ENCODE peak calls at places on chromosomes 2 and 18, in four cellular contexts. V is GM23338, Q is foreskin fibroblast, B is astrocyte. G is an unnamed sample.

GRCh38 chr2:187991389-187991788 is 300.3 kb upstream of the GULP1 start:
- DNase-seq in Q (no peak), V (no peak), B (no peak), G (peak)

GRCh38 chr2:36915627-36916026 is 50.7 kb downstream of the STRN start:
- DNase-seq in V (no peak), B (no peak), Q (no peak), G (no peak)

GRCh38 chr18:31197676-31198075 is 35.0 kb upstream of the DSC1 start:
- DNase-seq in Q (no peak), B (peak), V (no peak), G (no peak)

GRCh38 chr18:3466051-3466450 is 16.1 kb downstream of the TGIF1 start:
- DNase-seq in Q (peak), V (no peak), B (peak), G (peak)

GRCh38 chr18:29459986-29460385 is 1283.1 kb upstream of the CDH2 start:
- DNase-seq in Q (no peak), B (no peak), V (no peak), G (no peak)

GRCh38 chr2:219514196-219514761 is at the start of gene ASIC4:
- DNase-seq in Q (no peak), B (no peak), V (peak), G (peak)

GRCh38 chr18:49026501-49027378 is 76.0 kb upstream of the SMAD7 start:
- DNase-seq in V (no peak), B (no peak), Q (no peak), G (no peak)

GRCh38 chr18:26091047-26091630 is 726 bp upstream of the SS18 start:
- DNase-seq in V (peak), Q (no peak), B (no peak), G (no peak)

GRCh38 chr2:95278637-95279225 is 4.5 kb downstream of the PROM2 start:
- DNase-seq in Q (no peak), V (no peak), B (no peak), G (no peak)

GRCh38 chr2:216992056-216992455 is 132.2 kb upstream of the TNP1 start:
- DNase-seq in V (no peak), B (no peak), Q (no peak), G (no peak)

GRCh38 chr2:176002684-176003225 is 688 bp upstream of the LNPK start:
- DNase-seq in V (peak), B (peak), Q (peak), G (peak)

GRCh38 chr2:88091943-88092342 is 24.3 kb downstream of the SMYD1 start:
- DNase-seq in V (no peak), B (no peak), Q (no peak), G (no peak)

GRCh38 chr18:77650799-77651385 is 401.2 kb downstream of the GALR1 start:
- DNase-seq in B (no peak), V (peak), Q (no peak), G (peak)

GRCh38 chr2:159933727-159934049 is 128.7 kb downstream of the PLA2R1 start:
- DNase-seq in V (no peak), Q (no peak), B (no peak), G (no peak)

GRCh38 chr2:37637122-37637875 is 34.1 kb downstream of the CDC42EP3 start:
- DNase-seq in B (no peak), Q (no peak), V (no peak), G (peak)

GRCh38 chr2:195368530-195369216 is 288.4 kb upstream of the SLC39A10 start:
- DNase-seq in V (no peak), B (no peak), Q (no peak), G (peak)

GRCh38 chr18:11147962-11148654 is 1.3 kb downstream of the PIEZO2 start:
- DNase-seq in Q (no peak), B (no peak), V (peak), G (peak)

GRCh38 chr2:219160186-219161017 is at the start of gene NHEJ1:
- DNase-seq in V (peak), Q (peak), B (peak), G (peak)

GRCh38 chr2:88139203-88139702 is 11.4 kb upstream of the FABP1 start:
- DNase-seq in Q (no peak), V (no peak), B (no peak), G (no peak)

DNA sequence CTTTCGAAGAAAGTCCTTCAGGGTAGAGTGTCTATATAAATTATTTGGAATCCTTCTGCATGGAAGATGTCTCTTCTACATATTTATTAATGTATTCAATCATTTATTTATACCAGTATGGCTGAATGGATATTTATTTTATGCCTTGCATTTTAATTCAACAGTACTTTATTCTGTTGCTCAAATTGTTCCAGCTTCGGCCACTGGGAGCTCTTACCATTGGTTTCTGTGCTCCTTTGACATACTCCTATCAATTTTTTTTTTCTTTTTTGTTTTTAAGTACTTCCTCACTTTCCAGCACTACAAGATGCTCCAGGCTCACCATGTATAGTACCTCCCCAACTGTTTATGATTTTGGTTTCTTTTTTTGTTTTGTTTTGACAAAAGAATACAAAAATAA is 39.4 kb upstream of the WIPF1 start:
- DNase-seq in Q (no peak), B (no peak), V (peak), G (no peak)
- TF ChIP-seq CTCF in Q (no peak), B (no peak), V (peak), G (peak)

DNA sequence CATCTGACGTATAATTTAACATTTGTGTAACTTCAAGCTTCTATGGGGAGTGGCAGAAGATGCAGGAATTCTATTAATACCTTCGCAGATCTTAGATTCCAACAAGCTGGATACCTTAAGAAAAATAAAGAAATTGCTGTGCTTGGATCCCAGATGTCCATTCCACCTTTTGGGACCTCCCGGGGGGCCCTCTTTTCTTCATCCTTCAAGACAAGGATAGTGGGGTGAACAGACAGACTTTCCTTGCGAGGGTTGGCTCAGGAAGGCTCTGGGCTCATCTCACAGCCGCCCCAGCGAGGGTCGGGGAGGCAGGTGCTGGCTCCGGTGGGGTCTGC is 509 bp upstream of the RNF144A start:
- DNase-seq in B (no peak), V (peak), Q (no peak), G (no peak)
- H3K4me3 ChIP-seq in B (peak), V (peak), Q (no peak), G (no peak)

GRCh38 chr2:190328748-190329147 is 9.1 kb upstream of the HIBCH start:
- DNase-seq in V (peak), Q (no peak), B (no peak), G (no peak)
- TF ChIP-seq CTCF in V (peak), Q (no peak), B (no peak), G (peak)

DNA sequence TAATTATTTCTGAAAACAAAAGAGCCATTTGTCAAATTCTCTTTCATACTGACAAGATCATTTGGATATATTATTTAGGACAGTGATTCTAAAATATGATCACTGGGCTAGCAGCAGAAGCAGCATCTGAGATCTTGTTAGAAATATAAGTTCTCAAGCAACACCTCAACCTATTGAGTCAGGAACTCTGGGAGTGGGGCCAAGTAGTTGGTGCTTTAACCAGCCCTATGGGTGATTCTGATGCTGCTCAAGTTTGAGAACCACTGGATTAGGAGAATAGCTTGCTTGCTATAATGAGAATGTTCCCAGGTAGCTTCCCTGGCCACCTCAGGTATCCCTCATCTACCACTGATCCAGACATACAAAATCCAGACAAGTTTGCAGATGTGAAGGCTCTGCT is 466.9 kb upstream of the CELF4 start:
- DNase-seq in B (no peak), Q (no peak), V (no peak), G (no peak)
- H3K4me3 ChIP-seq in B (no peak), Q (no peak), V (no peak), G (no peak)

GRCh38 chr2:222982010-222982908 is 69.7 kb upstream of the KCNE4 start:
- DNase-seq in B (peak), V (peak), Q (peak), G (peak)
- TF ChIP-seq CTCF in B (peak), V (peak), Q (peak), G (peak)

DNA sequence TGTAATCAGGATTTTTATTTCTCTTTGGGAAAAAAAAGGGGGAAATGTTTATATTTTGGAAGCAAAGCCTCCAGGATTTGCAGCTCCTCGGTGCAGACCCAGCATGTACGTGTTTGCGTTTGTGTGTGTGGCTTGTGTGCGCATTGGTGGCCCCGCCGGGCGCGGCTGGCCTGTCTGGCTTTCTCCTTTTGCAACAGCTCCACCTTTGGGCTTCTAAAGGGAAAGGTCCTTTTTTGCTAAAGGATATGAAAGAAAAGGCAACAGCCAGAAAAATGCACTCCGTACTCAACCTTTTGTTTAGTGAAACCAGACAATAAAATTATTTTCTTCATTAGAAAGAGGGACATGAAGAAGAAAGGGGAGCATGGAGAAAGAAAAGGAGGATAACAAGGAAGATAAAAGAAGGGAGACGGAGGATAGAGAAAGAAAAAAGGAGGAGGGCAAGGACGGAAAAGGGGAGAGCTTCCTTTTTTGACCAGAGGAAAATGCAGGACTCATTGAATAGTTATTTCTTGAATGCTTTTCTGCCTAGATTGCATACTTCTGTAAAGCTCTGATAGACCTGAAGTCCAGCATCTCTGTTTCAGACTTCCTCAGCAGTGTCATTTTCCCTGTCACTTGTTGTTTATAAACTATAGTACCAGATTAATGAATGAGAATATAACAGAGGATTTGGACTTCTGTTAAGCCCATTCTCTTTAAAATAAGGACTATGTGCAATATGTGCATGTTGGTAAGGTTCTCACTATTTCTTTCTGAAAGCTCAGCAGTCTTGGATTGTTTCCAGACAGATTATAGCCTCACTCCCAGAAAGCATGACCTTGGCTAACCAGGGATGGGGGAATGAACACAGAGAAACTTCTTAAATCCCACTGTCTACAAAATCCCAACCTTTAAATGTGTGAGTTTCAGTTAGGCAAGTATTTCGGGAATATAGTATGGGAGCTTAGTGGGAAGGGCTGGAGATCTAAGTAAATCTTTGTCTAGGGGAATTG is 563.1 kb upstream of the PIK3C3 start:
- DNase-seq in B (peak), Q (peak), V (peak), G (peak)
- H3K4me3 ChIP-seq in B (peak), Q (peak), V (no peak), G (peak)

GRCh38 chr18:42025491-42025890 is 70.5 kb downstream of the PIK3C3 start:
- DNase-seq in B (no peak), V (no peak), Q (no peak), G (no peak)

GRCh38 chr18:42029100-42029499 is 74.1 kb downstream of the PIK3C3 start:
- DNase-seq in V (no peak), Q (no peak), B (no peak), G (peak)

GRCh38 chr18:42025974-42026625 is 71.1 kb downstream of the PIK3C3 start:
- DNase-seq in Q (no peak), V (no peak), B (no peak), G (no peak)

GRCh38 chr18:42030586-42031182 is 75.7 kb downstream of the PIK3C3 start:
- DNase-seq in B (peak), Q (no peak), V (peak), G (peak)

GRCh38 chr18:42028232-42028832 is 73.3 kb downstream of the PIK3C3 start:
- DNase-seq in B (peak), Q (peak), V (peak), G (peak)
- TF ChIP-seq CTCF in B (peak), Q (peak), V (peak), G (peak)

GRCh38 chr2:44940612-44941464 is 664 bp upstream of the SIX3 start:
- DNase-seq in B (no peak), V (no peak), Q (no peak), G (no peak)

GRCh38 chr2:44940053-44940494 is 1.4 kb upstream of the SIX3 start:
- DNase-seq in Q (no peak), B (no peak), V (no peak), G (no peak)

GRCh38 chr2:44937688-44938240 is 3.7 kb upstream of the SIX3 start:
- DNase-seq in Q (no peak), V (peak), B (no peak), G (no peak)

GRCh38 chr2:44938287-44939073 is 3.0 kb upstream of the SIX3 start:
- DNase-seq in V (peak), Q (no peak), B (no peak), G (no peak)

DNA sequence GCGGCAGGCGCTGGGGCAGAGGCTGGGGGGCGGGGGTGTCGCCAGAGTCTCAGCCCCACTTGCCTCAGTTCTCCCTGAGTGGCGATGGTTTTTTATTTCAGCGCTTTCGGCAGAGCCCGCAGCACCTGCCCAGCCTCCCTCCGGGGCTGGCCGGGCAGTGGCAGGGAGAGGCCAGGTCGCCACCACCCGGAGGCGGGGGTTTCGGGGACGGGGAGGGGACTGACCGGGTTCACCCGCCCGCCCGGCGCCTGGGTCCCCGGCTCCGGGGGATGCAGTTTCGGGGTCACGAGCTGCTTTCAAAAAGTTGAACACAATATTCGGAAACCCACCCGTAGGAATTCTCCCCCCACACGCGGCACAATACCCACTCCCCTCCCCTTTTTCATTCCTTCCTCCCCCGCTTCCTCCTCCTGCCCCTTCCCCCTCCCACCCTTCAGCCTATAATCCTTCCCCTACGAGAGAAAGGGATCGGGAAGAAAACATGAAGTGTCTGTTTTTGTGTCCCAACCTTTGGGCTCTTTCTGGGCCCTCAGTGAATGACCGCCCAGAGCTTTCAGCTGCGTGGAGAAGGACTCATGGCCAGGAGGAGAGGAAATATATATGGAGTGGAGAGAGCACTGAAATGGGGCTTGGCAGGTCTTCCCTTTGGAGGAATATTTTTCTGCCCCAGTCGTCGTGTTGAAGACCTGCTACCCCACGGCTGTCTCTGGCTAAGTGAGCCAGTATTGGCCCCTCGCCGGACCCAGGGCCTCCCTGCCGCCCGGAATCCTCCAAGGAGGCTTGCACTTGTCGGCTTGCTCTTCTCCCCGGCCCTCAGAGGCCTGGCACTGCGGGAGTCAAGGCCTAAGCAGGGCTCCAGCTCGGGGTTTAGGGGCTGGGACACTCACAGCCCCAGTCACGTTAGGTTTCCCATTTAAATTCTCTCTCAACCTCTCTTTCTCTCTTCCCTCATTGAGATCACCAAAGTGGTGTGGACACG is 2.1 kb upstream of the SIX3 start:
- DNase-seq in V (peak), Q (no peak), B (no peak), G (no peak)
- H3K4me3 ChIP-seq in V (peak), Q (no peak), B (peak), G (no peak)

GRCh38 chr2:168466190-168466737 is 10.2 kb downstream of the CERS6 start:
- DNase-seq in V (no peak), B (no peak), Q (no peak), G (no peak)
- TF ChIP-seq CTCF in V (no peak), B (no peak), Q (no peak), G (no peak)

G was measured in fibroblast of villous mesenchyme.